ENCODE peak calls at places on chromosomes 1 and 21, in eight cellular contexts. One of them, this sample, is unnamed.

GRCh38 chr1:58968360-58968952 is 184.6 kb upstream of the JUN start:
- DNase-seq in heart left ventricle: peak; percentile 85
- DNase-seq in body of pancreas: peak; percentile 93
- DNase-seq in A549: no peak
- DNase-seq in esophagus squamous epithelium: no peak
- DNase-seq in stomach: peak; percentile 87
- DNase-seq in Peyer's patch: peak; percentile 66
- DNase-seq in ovary: peak; percentile 85
- DNase-seq in this sample: peak; percentile 18

GRCh38 chr1:236111527-236112331 is 30.6 kb upstream of the GPR137B start:
- DNase-seq in stomach: no peak
- DNase-seq in heart left ventricle: no peak
- DNase-seq in ovary: no peak
- DNase-seq in body of pancreas: no peak
- DNase-seq in Peyer's patch: no peak
- DNase-seq in A549: no peak
- DNase-seq in esophagus squamous epithelium: no peak
- DNase-seq in this sample: no peak

GRCh38 chr1:20666804-20667203 is 5.6 kb upstream of the DDOST start:
- DNase-seq in stomach: no peak
- DNase-seq in esophagus squamous epithelium: no peak
- DNase-seq in heart left ventricle: no peak
- DNase-seq in body of pancreas: no peak
- DNase-seq in ovary: no peak
- DNase-seq in A549: peak; percentile 41
- DNase-seq in Peyer's patch: no peak
- DNase-seq in this sample: no peak

GRCh38 chr1:15245593-15246325 is 1.3 kb upstream of the FHAD1 start:
- DNase-seq in stomach: no peak
- DNase-seq in ovary: peak; percentile 39
- DNase-seq in heart left ventricle: no peak
- DNase-seq in esophagus squamous epithelium: no peak
- DNase-seq in A549: no peak
- DNase-seq in body of pancreas: no peak
- DNase-seq in Peyer's patch: no peak
- DNase-seq in this sample: no peak

GRCh38 chr1:209355415-209355814 is 228.1 kb upstream of the CAMK1G start:
- DNase-seq in esophagus squamous epithelium: no peak
- DNase-seq in A549: no peak
- DNase-seq in Peyer's patch: no peak
- DNase-seq in heart left ventricle: no peak
- DNase-seq in stomach: no peak
- DNase-seq in ovary: no peak
- DNase-seq in body of pancreas: no peak
- DNase-seq in this sample: no peak

GRCh38 chr21:15000076-15000475 is 64.7 kb downstream of the NRIP1 start:
- DNase-seq in A549: no peak
- DNase-seq in heart left ventricle: no peak
- DNase-seq in body of pancreas: no peak
- DNase-seq in Peyer's patch: no peak
- DNase-seq in esophagus squamous epithelium: no peak
- DNase-seq in ovary: no peak
- DNase-seq in stomach: no peak
- DNase-seq in this sample: no peak

GRCh38 chr1:2438038-2438437 is 25.7 kb upstream of the PEX10 start:
- DNase-seq in stomach: no peak
- DNase-seq in ovary: no peak
- DNase-seq in esophagus squamous epithelium: no peak
- DNase-seq in A549: no peak
- DNase-seq in body of pancreas: no peak
- DNase-seq in heart left ventricle: no peak
- DNase-seq in Peyer's patch: no peak
- DNase-seq in this sample: no peak

GRCh38 chr1:12104417-12104816 is 41.3 kb downstream of the TNFRSF8 start:
- DNase-seq in Peyer's patch: no peak
- DNase-seq in ovary: no peak
- DNase-seq in stomach: no peak
- DNase-seq in A549: no peak
- DNase-seq in esophagus squamous epithelium: no peak
- DNase-seq in heart left ventricle: no peak
- DNase-seq in body of pancreas: no peak
- DNase-seq in this sample: no peak

GRCh38 chr1:179144621-179145020 is 62.8 kb downstream of the TOR3A start:
- DNase-seq in esophagus squamous epithelium: no peak
- DNase-seq in heart left ventricle: no peak
- DNase-seq in body of pancreas: no peak
- DNase-seq in stomach: no peak
- DNase-seq in A549: no peak
- DNase-seq in ovary: no peak
- DNase-seq in Peyer's patch: no peak
- DNase-seq in this sample: no peak

GRCh38 chr1:203534526-203534925 is 40.6 kb downstream of the OPTC start:
- DNase-seq in ovary: peak; percentile 75
- DNase-seq in body of pancreas: peak; percentile 66
- DNase-seq in heart left ventricle: no peak
- DNase-seq in A549: peak; percentile 71
- DNase-seq in esophagus squamous epithelium: no peak
- DNase-seq in stomach: no peak
- DNase-seq in Peyer's patch: no peak
- DNase-seq in this sample: no peak

GRCh38 chr1:77467741-77468140 is 185.9 kb downstream of the AK5 start:
- DNase-seq in heart left ventricle: no peak
- DNase-seq in body of pancreas: no peak
- DNase-seq in esophagus squamous epithelium: no peak
- DNase-seq in ovary: no peak
- DNase-seq in A549: no peak
- DNase-seq in Peyer's patch: no peak
- DNase-seq in stomach: no peak
- DNase-seq in this sample: no peak

GRCh38 chr1:176801553-176802020 is 338.6 kb downstream of the PAPPA2 start:
- DNase-seq in Peyer's patch: no peak
- DNase-seq in esophagus squamous epithelium: no peak
- DNase-seq in heart left ventricle: no peak
- DNase-seq in A549: no peak
- DNase-seq in ovary: no peak
- DNase-seq in stomach: no peak
- DNase-seq in body of pancreas: no peak
- DNase-seq in this sample: no peak

GRCh38 chr1:190129367-190129766 is 348.3 kb downstream of the BRINP3 start:
- DNase-seq in stomach: no peak
- DNase-seq in heart left ventricle: no peak
- DNase-seq in esophagus squamous epithelium: no peak
- DNase-seq in body of pancreas: no peak
- DNase-seq in ovary: no peak
- DNase-seq in A549: no peak
- DNase-seq in Peyer's patch: no peak
- DNase-seq in this sample: no peak

GRCh38 chr1:55446351-55446750 is 231.2 kb upstream of the USP24 start:
- DNase-seq in A549: peak; percentile 14
- DNase-seq in ovary: no peak
- DNase-seq in body of pancreas: no peak
- DNase-seq in Peyer's patch: no peak
- DNase-seq in heart left ventricle: no peak
- DNase-seq in stomach: no peak
- DNase-seq in esophagus squamous epithelium: no peak
- DNase-seq in this sample: no peak

GRCh38 chr1:20248954-20249612 is 41.6 kb upstream of the VWA5B1 start:
- DNase-seq in body of pancreas: no peak
- DNase-seq in Peyer's patch: no peak
- DNase-seq in stomach: no peak
- DNase-seq in heart left ventricle: no peak
- DNase-seq in A549: no peak
- DNase-seq in esophagus squamous epithelium: no peak
- DNase-seq in ovary: no peak
- DNase-seq in this sample: no peak

GRCh38 chr1:203167026-203167912 is 8.4 kb downstream of the MYBPH start:
- DNase-seq in ovary: no peak
- DNase-seq in heart left ventricle: no peak
- DNase-seq in esophagus squamous epithelium: no peak
- DNase-seq in Peyer's patch: no peak
- DNase-seq in body of pancreas: no peak
- DNase-seq in stomach: no peak
- DNase-seq in A549: no peak
- DNase-seq in this sample: no peak

GRCh38 chr1:38815903-38816627 is 43.5 kb downstream of the RRAGC start:
- DNase-seq in ovary: no peak
- DNase-seq in Peyer's patch: no peak
- DNase-seq in stomach: no peak
- DNase-seq in esophagus squamous epithelium: no peak
- DNase-seq in A549: no peak
- DNase-seq in heart left ventricle: no peak
- DNase-seq in body of pancreas: no peak
- DNase-seq in this sample: peak; percentile 54
- TF ChIP-seq POLR2A in ovary: no peak
- TF ChIP-seq POLR2A in Peyer's patch: no peak
- TF ChIP-seq POLR2A in stomach: no peak
- TF ChIP-seq POLR2A in esophagus squamous epithelium: no peak
- TF ChIP-seq POLR2A in A549: no peak
- TF ChIP-seq POLR2A in heart left ventricle: no peak
- TF ChIP-seq POLR2A in body of pancreas: no peak
- TF ChIP-seq POLR2A in this sample: no peak

GRCh38 chr21:42878678-42878992 is 704 bp downstream of the WDR4 start:
- DNase-seq in ovary: no peak
- DNase-seq in body of pancreas: no peak
- DNase-seq in Peyer's patch: no peak
- DNase-seq in A549: no peak
- DNase-seq in stomach: no peak
- DNase-seq in esophagus squamous epithelium: no peak
- DNase-seq in heart left ventricle: no peak
- DNase-seq in this sample: no peak

GRCh38 chr21:42880352-42880751 is 1.0 kb upstream of the WDR4 start:
- DNase-seq in Peyer's patch: no peak
- DNase-seq in heart left ventricle: no peak
- DNase-seq in ovary: no peak
- DNase-seq in A549: no peak
- DNase-seq in stomach: no peak
- DNase-seq in body of pancreas: no peak
- DNase-seq in esophagus squamous epithelium: no peak
- DNase-seq in this sample: no peak

GRCh38 chr21:42883921-42884320 is 4.6 kb upstream of the WDR4 start:
- DNase-seq in A549: no peak
- DNase-seq in stomach: no peak
- DNase-seq in body of pancreas: no peak
- DNase-seq in heart left ventricle: no peak
- DNase-seq in ovary: no peak
- DNase-seq in esophagus squamous epithelium: no peak
- DNase-seq in Peyer's patch: no peak
- DNase-seq in this sample: no peak

DNA sequence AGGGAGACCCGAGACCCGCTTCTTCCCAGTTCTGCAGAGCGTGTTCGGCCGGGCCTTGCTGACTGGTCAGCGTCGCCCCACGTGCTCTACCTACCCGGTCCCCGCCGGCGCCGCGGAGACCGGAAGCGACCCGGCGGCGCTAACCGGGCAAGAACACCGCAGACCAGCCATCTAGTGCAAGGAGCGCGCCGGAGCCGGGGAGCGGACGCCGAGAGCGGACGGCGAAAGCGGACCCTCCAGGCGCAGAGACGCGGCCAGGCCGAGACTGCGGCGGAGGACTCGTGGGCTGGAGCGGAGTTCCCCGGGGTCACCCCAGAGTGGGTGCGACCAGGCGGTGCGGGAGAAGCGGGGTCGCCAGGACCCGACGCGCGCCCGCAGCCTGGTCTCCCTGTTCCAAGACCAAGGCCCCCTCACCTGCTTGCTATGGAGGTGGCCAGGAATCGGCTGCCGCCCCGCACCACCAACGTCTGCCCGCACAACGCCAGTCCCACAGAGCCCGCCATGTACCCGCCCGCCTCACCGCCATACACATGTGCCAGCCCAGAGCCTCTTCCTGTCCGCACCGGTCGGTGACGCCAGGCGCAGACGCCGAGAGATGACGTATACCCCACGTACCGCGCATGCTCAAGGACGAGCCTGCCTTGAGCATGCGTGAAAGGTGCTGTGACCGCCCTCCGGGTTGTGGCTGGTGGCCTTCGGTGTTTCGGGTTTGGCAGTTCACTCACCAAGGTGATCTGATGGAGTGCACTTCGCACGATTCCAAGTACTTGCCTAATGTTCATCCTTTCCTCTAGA is at the start of gene WDR4:
- DNase-seq in Peyer's patch: peak; percentile 93
- DNase-seq in body of pancreas: peak; percentile 98
- DNase-seq in ovary: peak; percentile 97
- DNase-seq in heart left ventricle: peak; percentile 97
- DNase-seq in A549: peak; percentile 97
- DNase-seq in esophagus squamous epithelium: peak; percentile 76
- DNase-seq in stomach: peak; percentile 98
- DNase-seq in this sample: peak; percentile 97
- TF ChIP-seq POLR2A in Peyer's patch: peak; percentile 94
- TF ChIP-seq POLR2A in body of pancreas: peak; percentile 63
- TF ChIP-seq POLR2A in ovary: peak; percentile 83
- TF ChIP-seq POLR2A in heart left ventricle: peak; percentile 87
- TF ChIP-seq POLR2A in A549: peak; percentile 88
- TF ChIP-seq POLR2A in esophagus squamous epithelium: peak; percentile 70
- TF ChIP-seq POLR2A in stomach: no peak
- TF ChIP-seq POLR2A in this sample: peak; percentile 98

DNA sequence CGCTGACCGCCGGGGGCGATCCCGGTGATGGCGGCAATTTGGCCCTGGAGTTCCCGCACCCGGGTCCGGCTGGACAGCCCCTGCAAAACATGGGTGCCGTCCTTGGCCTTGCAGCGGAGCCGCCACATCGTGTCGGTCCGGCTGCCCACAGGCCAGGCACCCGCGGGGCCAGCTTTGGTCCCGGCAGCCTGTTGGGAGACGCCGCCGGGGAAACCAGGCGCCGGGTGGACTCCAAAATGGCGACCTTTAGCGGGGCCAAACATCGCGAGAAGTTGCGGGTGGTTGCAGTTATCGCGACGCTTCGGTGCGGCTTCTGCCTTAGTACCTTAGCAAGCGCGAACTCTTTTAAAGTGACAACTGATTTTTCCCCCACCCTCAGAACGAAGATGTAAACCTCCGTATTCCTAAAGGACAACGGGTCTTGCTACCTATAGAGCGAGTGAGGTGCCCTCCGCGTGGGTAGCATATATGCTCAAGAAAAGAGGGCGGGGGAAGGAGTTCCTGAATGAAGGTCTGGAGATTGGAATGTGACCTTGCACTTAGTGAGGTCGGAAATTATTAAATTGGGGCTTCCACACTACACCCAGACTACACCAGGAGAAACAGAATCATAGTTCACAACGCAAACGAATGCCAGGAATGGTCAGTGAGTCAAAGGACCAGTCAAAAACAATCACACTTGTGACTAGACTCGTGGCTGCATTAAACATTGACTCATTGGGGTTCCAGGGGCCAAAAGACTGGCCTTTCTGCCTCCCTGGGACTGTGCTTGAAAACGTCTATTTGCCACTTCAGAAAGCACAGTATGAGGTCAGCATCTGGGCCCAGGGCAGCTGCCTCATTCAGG is at the start of gene YOD1:
- DNase-seq in body of pancreas: peak; percentile 95
- DNase-seq in Peyer's patch: peak; percentile 87
- DNase-seq in stomach: peak; percentile 95
- DNase-seq in heart left ventricle: peak; percentile 92
- DNase-seq in A549: peak; percentile 93
- DNase-seq in ovary: peak; percentile 91
- DNase-seq in esophagus squamous epithelium: peak; percentile 62
- DNase-seq in this sample: peak; percentile 62
- TF ChIP-seq POLR2A in body of pancreas: no peak
- TF ChIP-seq POLR2A in Peyer's patch: peak; percentile 44
- TF ChIP-seq POLR2A in stomach: no peak
- TF ChIP-seq POLR2A in heart left ventricle: peak; percentile 39
- TF ChIP-seq POLR2A in A549: peak; percentile 67
- TF ChIP-seq POLR2A in ovary: no peak
- TF ChIP-seq POLR2A in esophagus squamous epithelium: no peak
- TF ChIP-seq POLR2A in this sample: peak; percentile 77

GRCh38 chr1:93579891-93580290 is 101.7 kb downstream of the BCAR3 start:
- DNase-seq in ovary: peak; percentile 55
- DNase-seq in stomach: peak; percentile 50
- DNase-seq in body of pancreas: peak; percentile 81
- DNase-seq in A549: peak; percentile 39
- DNase-seq in heart left ventricle: no peak
- DNase-seq in Peyer's patch: no peak
- DNase-seq in esophagus squamous epithelium: no peak
- DNase-seq in this sample: no peak
- TF ChIP-seq POLR2A in ovary: no peak
- TF ChIP-seq POLR2A in stomach: no peak
- TF ChIP-seq POLR2A in body of pancreas: no peak
- TF ChIP-seq POLR2A in A549: no peak
- TF ChIP-seq POLR2A in heart left ventricle: no peak
- TF ChIP-seq POLR2A in Peyer's patch: peak; percentile 25
- TF ChIP-seq POLR2A in esophagus squamous epithelium: no peak
- TF ChIP-seq POLR2A in this sample: no peak